ENCODE peak calls at places on chromosomes 12 and 14, in six cellular contexts. One of them, this sample, is unnamed.
A peak's percentile ranks its signal among the peaks of the same experiment; 100 is the strongest.

GRCh38 chr12:30939234-30939633 is 12.7 kb downstream of the TSPAN11 start:
- DNase-seq in A549: no peak
- DNase-seq in NB4: no peak
- DNase-seq in endothelial cell of umbilical vein: no peak
- DNase-seq in K562: no peak
- DNase-seq in HepG2: no peak
- DNase-seq in this sample: peak; percentile 3

GRCh38 chr14:50780393-50780792 is 50.6 kb downstream of the NIN start:
- DNase-seq in A549: no peak
- DNase-seq in endothelial cell of umbilical vein: no peak
- DNase-seq in HepG2: no peak
- DNase-seq in K562: no peak
- DNase-seq in NB4: no peak
- DNase-seq in this sample: no peak

GRCh38 chr14:31096255-31096654 is 70.1 kb upstream of the STRN3 start:
- DNase-seq in endothelial cell of umbilical vein: no peak
- DNase-seq in HepG2: no peak
- DNase-seq in A549: no peak
- DNase-seq in K562: no peak
- DNase-seq in NB4: no peak
- DNase-seq in this sample: no peak

GRCh38 chr14:99522934-99523660 is 41.9 kb downstream of the CCNK start:
- DNase-seq in NB4: no peak
- DNase-seq in endothelial cell of umbilical vein: no peak
- DNase-seq in HepG2: no peak
- DNase-seq in K562: no peak
- DNase-seq in A549: no peak
- DNase-seq in this sample: no peak

GRCh38 chr12:89494411-89495231 is 30.0 kb downstream of the GALNT4 start:
- DNase-seq in HepG2: no peak
- DNase-seq in NB4: no peak
- DNase-seq in A549: no peak
- DNase-seq in K562: no peak
- DNase-seq in endothelial cell of umbilical vein: no peak
- DNase-seq in this sample: no peak

GRCh38 chr12:108565976-108566375 is 3.6 kb downstream of the ISCU start:
- DNase-seq in NB4: peak; percentile 87
- DNase-seq in endothelial cell of umbilical vein: peak; percentile 89
- DNase-seq in K562: no peak
- DNase-seq in A549: peak; percentile 48
- DNase-seq in HepG2: no peak
- DNase-seq in this sample: peak; percentile 87

GRCh38 chr12:9106067-9106466 is 9.7 kb downstream of the A2M start:
- DNase-seq in NB4: no peak
- DNase-seq in endothelial cell of umbilical vein: no peak
- DNase-seq in K562: no peak
- DNase-seq in A549: no peak
- DNase-seq in HepG2: no peak
- DNase-seq in this sample: no peak

GRCh38 chr12:75366629-75367028 is 24.3 kb upstream of the GLIPR1L2 start:
- DNase-seq in endothelial cell of umbilical vein: peak; percentile 2
- DNase-seq in K562: no peak
- DNase-seq in NB4: no peak
- DNase-seq in HepG2: no peak
- DNase-seq in A549: no peak
- DNase-seq in this sample: no peak

GRCh38 chr12:75011120-75011519 is 198.5 kb downstream of the KCNC2 start:
- DNase-seq in K562: no peak
- DNase-seq in A549: no peak
- DNase-seq in NB4: peak; percentile 19
- DNase-seq in endothelial cell of umbilical vein: no peak
- DNase-seq in HepG2: no peak
- DNase-seq in this sample: no peak

GRCh38 chr12:124550123-124551089 is 17.0 kb downstream of the NCOR2 start:
- DNase-seq in NB4: peak; percentile 66
- DNase-seq in A549: no peak
- DNase-seq in HepG2: no peak
- DNase-seq in K562: no peak
- DNase-seq in endothelial cell of umbilical vein: no peak
- DNase-seq in this sample: no peak

DNA sequence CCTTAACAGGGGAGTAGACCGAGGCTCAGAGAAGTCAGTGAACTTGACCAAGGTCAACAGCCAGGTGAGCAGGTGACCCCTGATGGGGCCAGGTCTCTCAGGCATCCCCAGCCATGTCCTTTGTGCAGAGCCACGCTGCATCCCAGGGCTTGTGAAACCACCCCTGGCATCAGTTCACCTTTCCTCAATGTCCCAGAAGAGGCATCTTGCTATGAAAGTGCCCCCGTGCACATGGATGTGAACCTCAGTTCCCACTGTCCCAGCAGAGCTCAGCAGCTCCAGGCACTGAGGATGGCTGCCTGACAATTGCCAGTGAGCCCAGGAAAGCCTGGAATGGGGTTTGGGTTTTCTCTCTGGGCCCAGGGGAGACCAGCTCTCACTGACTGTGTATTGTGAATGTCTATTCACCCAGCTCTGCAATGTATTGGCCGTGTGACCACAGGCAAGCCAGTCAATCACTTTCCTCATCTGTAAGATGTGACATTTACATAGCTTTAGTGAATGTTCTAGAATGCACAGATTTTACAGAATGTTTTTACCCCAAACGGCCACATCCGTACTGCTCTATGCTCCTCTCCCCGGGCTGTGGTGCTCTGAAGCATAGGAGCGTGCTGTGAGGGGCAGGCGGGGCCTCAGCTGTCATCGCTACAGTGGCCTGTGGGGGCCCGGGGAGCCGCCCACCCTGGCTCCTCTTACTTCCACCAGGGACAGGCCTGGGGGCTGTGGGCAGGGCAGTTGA is 4.9 kb downstream of the CACNA2D4 start:
- DNase-seq in K562: no peak
- DNase-seq in HepG2: no peak
- DNase-seq in NB4: peak; percentile 0
- DNase-seq in endothelial cell of umbilical vein: no peak
- DNase-seq in A549: no peak
- DNase-seq in this sample: no peak
- TF ChIP-seq MYC in K562: no peak
- TF ChIP-seq MYC in HepG2: no peak
- TF ChIP-seq MYC in NB4: no peak
- TF ChIP-seq MYC in endothelial cell of umbilical vein: no peak
- TF ChIP-seq MYC in A549: no peak
- TF ChIP-seq MYC in this sample: no peak

GRCh38 chr12:132230381-132230780 is 86.1 kb downstream of the NOC4L start:
- DNase-seq in HepG2: no peak
- DNase-seq in endothelial cell of umbilical vein: no peak
- DNase-seq in K562: no peak
- DNase-seq in A549: no peak
- DNase-seq in NB4: no peak
- DNase-seq in this sample: no peak

GRCh38 chr12:132227782-132228417 is 83.6 kb downstream of the NOC4L start:
- DNase-seq in HepG2: no peak
- DNase-seq in NB4: no peak
- DNase-seq in A549: no peak
- DNase-seq in K562: no peak
- DNase-seq in endothelial cell of umbilical vein: no peak
- DNase-seq in this sample: no peak

GRCh38 chr12:132229423-132229760 is 85.1 kb downstream of the NOC4L start:
- DNase-seq in A549: no peak
- DNase-seq in NB4: no peak
- DNase-seq in endothelial cell of umbilical vein: no peak
- DNase-seq in K562: no peak
- DNase-seq in HepG2: no peak
- DNase-seq in this sample: no peak

GRCh38 chr12:132228535-132229422 is 84.5 kb downstream of the NOC4L start:
- DNase-seq in NB4: no peak
- DNase-seq in endothelial cell of umbilical vein: no peak
- DNase-seq in A549: no peak
- DNase-seq in K562: no peak
- DNase-seq in HepG2: no peak
- DNase-seq in this sample: no peak

GRCh38 chr12:132229926-132230325 is 85.7 kb downstream of the NOC4L start:
- DNase-seq in K562: no peak
- DNase-seq in NB4: no peak
- DNase-seq in endothelial cell of umbilical vein: no peak
- DNase-seq in A549: no peak
- DNase-seq in HepG2: no peak
- DNase-seq in this sample: no peak
- TF ChIP-seq MYC in K562: no peak
- TF ChIP-seq MYC in NB4: no peak
- TF ChIP-seq MYC in endothelial cell of umbilical vein: no peak
- TF ChIP-seq MYC in A549: no peak
- TF ChIP-seq MYC in HepG2: no peak
- TF ChIP-seq MYC in this sample: no peak

GRCh38 chr12:113318046-113318656 is 16.8 kb downstream of the SLC8B1 start:
- DNase-seq in endothelial cell of umbilical vein: no peak
- DNase-seq in HepG2: no peak
- DNase-seq in K562: no peak
- DNase-seq in A549: no peak
- DNase-seq in NB4: no peak
- DNase-seq in this sample: no peak
- TF ChIP-seq MYC in endothelial cell of umbilical vein: no peak
- TF ChIP-seq MYC in HepG2: no peak
- TF ChIP-seq MYC in K562: no peak
- TF ChIP-seq MYC in A549: no peak
- TF ChIP-seq MYC in NB4: no peak
- TF ChIP-seq MYC in this sample: no peak

GRCh38 chr12:104213952-104214351 is 1.6 kb upstream of the TXNRD1 start:
- DNase-seq in NB4: no peak
- DNase-seq in K562: no peak
- DNase-seq in endothelial cell of umbilical vein: peak; percentile 36
- DNase-seq in HepG2: no peak
- DNase-seq in A549: no peak
- DNase-seq in this sample: no peak

GRCh38 chr12:104216461-104217058 is 981 bp downstream of the TXNRD1 start:
- DNase-seq in endothelial cell of umbilical vein: peak; percentile 20
- DNase-seq in A549: no peak
- DNase-seq in HepG2: no peak
- DNase-seq in K562: no peak
- DNase-seq in NB4: no peak
- DNase-seq in this sample: no peak

GRCh38 chr12:104207416-104207941 is 8.1 kb upstream of the TXNRD1 start:
- DNase-seq in K562: no peak
- DNase-seq in NB4: no peak
- DNase-seq in endothelial cell of umbilical vein: no peak
- DNase-seq in HepG2: no peak
- DNase-seq in A549: no peak
- DNase-seq in this sample: no peak

GRCh38 chr12:104215638-104216297 is at the start of gene TXNRD1:
- DNase-seq in NB4: peak; percentile 94
- DNase-seq in K562: peak; percentile 84
- DNase-seq in HepG2: peak; percentile 30
- DNase-seq in A549: peak; percentile 93
- DNase-seq in endothelial cell of umbilical vein: peak; percentile 85
- DNase-seq in this sample: peak; percentile 19

GRCh38 chr12:104212516-104212915 is 3.1 kb upstream of the TXNRD1 start:
- DNase-seq in K562: no peak
- DNase-seq in endothelial cell of umbilical vein: no peak
- DNase-seq in NB4: no peak
- DNase-seq in HepG2: no peak
- DNase-seq in A549: no peak
- DNase-seq in this sample: no peak
- TF ChIP-seq MYC in K562: no peak
- TF ChIP-seq MYC in endothelial cell of umbilical vein: no peak
- TF ChIP-seq MYC in NB4: no peak
- TF ChIP-seq MYC in HepG2: no peak
- TF ChIP-seq MYC in A549: no peak
- TF ChIP-seq MYC in this sample: no peak

GRCh38 chr14:61719344-61720301 is 24.3 kb downstream of the HIF1A start:
- DNase-seq in HepG2: no peak
- DNase-seq in endothelial cell of umbilical vein: peak; percentile 55
- DNase-seq in K562: no peak
- DNase-seq in A549: no peak
- DNase-seq in NB4: no peak
- DNase-seq in this sample: no peak
- TF ChIP-seq MYC in HepG2: no peak
- TF ChIP-seq MYC in endothelial cell of umbilical vein: no peak
- TF ChIP-seq MYC in K562: no peak
- TF ChIP-seq MYC in A549: no peak
- TF ChIP-seq MYC in NB4: no peak
- TF ChIP-seq MYC in this sample: no peak

This sample was measured in GM12878.